ENCODE peak calls at places on chromosomes 12 and 14, in five cellular contexts. T, J, P, M and O are unnamed samples.

GRCh38 chr12:14777271-14777670 is 26.0 kb downstream of the WBP11 start:
- DNase-seq in T (no peak), P (peak), M (no peak), J (no peak), O (no peak)

GRCh38 chr12:105485321-105485910 is 154.9 kb downstream of the C12orf75 start:
- DNase-seq in T (no peak), M (no peak), J (no peak), P (no peak), O (no peak)

GRCh38 chr14:101878222-101879211 is 85.9 kb upstream of the DYNC1H1 start:
- DNase-seq in J (no peak), T (peak), M (no peak), P (peak), O (peak)

GRCh38 chr12:119994892-119995658 is 6.0 kb downstream of the BICDL1 start:
- DNase-seq in J (no peak), P (no peak), M (no peak), T (no peak), O (no peak)

GRCh38 chr14:54606178-54606577 is 39.2 kb downstream of the SAMD4A start:
- DNase-seq in J (no peak), T (no peak), P (no peak), M (no peak), O (no peak)

GRCh38 chr12:96514328-96514727 is 25.0 kb downstream of the CFAP54 start:
- DNase-seq in J (peak), T (no peak), M (no peak), P (no peak), O (no peak)

GRCh38 chr12:117119592-117120198 is 20.5 kb upstream of the TESC start:
- DNase-seq in P (no peak), T (no peak), J (no peak), M (peak), O (no peak)

GRCh38 chr14:51552768-51553426 is 98.8 kb upstream of the FRMD6 start:
- DNase-seq in P (no peak), M (no peak), J (no peak), T (no peak), O (no peak)

GRCh38 chr14:101380512-101380911 is 180.8 kb upstream of the DIO3 start:
- DNase-seq in J (no peak), M (no peak), T (no peak), P (no peak), O (no peak)

GRCh38 chr12:124497658-124498057 is 69.8 kb downstream of the NCOR2 start:
- DNase-seq in M (no peak), P (no peak), T (peak), J (no peak), O (no peak)

GRCh38 chr14:100525615-100526014 is 61.6 kb downstream of the BEGAIN start:
- DNase-seq in M (no peak), J (no peak), P (peak), T (peak), O (no peak)

GRCh38 chr14:103102689-103103260 is 8.2 kb downstream of the EXOC3L4 start:
- DNase-seq in P (no peak), M (no peak), T (no peak), J (no peak), O (no peak)

GRCh38 chr12:2084553-2085296 is 31.9 kb downstream of the CACNA1C start:
- DNase-seq in P (no peak), T (no peak), M (no peak), J (no peak), O (no peak)

GRCh38 chr14:92575061-92575772 is 61.6 kb downstream of the RIN3 start:
- DNase-seq in M (no peak), P (no peak), T (no peak), J (no peak), O (no peak)
- TF ChIP-seq POLR2AphosphoS5 in M (no peak), P (no peak), T (no peak), J (no peak), O (no peak)

GRCh38 chr14:69259176-69259530 is 805 bp upstream of the GALNT16 start:
- DNase-seq in M (no peak), J (no peak), T (no peak), P (no peak), O (no peak)

GRCh38 chr14:69260979-69261605 is 1.1 kb downstream of the GALNT16 start:
- DNase-seq in P (peak), M (no peak), T (no peak), J (no peak), O (peak)

GRCh38 chr14:69261761-69262331 is 1.9 kb downstream of the GALNT16 start:
- DNase-seq in M (no peak), J (no peak), P (no peak), T (no peak), O (no peak)

GRCh38 chr14:69260246-69260978 is 454 bp downstream of the GALNT16 start:
- DNase-seq in J (no peak), M (no peak), T (no peak), P (no peak), O (no peak)

GRCh38 chr14:69259531-69260245 is at the start of gene GALNT16:
- DNase-seq in M (no peak), J (no peak), P (peak), T (no peak), O (peak)
- TF ChIP-seq CTCF in M (no peak), J (no peak), P (no peak), T (no peak), O (no peak)

GRCh38 chr12:24553259-24553658 is 395.6 kb downstream of the BCAT1 start:
- DNase-seq in P (no peak), T (no peak), J (no peak), M (no peak), O (no peak)
- TF ChIP-seq POLR2AphosphoS5 in P (no peak), T (no peak), J (no peak), M (no peak), O (no peak)

DNA sequence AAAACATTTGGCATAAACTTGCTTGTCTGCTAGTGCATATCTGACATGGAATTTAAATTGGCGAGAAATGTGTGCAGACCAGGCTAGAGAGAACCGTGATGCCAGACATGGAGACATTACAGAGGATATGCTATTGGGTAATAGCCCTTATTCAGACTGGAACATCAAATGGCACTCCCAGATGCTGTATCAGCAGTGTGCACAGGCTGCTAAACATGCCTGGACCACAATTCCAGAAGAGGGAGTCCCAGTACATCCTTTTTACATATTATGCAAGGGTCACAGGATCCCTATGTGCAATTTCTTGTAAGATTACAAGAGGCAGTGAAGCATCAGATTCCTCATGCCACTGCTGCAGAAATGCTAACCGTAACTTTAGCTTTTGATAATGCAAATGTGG is 354.5 kb upstream of the FOXG1 start:
- DNase-seq in P (no peak), T (no peak), M (no peak), J (no peak), O (no peak)
- TF ChIP-seq CTCF in P (no peak), T (no peak), M (no peak), J (no peak), O (no peak)